ENCODE peak calls at places on chromosome 12, in seven cellular contexts. R is ovary, D is cardiac muscle cell, K is GM12865, C is body of pancreas, W is fibroblast of lung, P is epithelial cell of esophagus. N is an unnamed sample.

GRCh38 chr12:112422531-112422930 is 3.8 kb downstream of the PTPN11 start:
- DNase-seq in C (no peak), P (no peak), R (no peak), K (no peak), W (no peak), D (no peak), N (no peak)

GRCh38 chr12:108641446-108642268 is 8.0 kb upstream of the SELPLG start:
- DNase-seq in C (no peak), K (no peak), D (no peak), R (no peak), W (no peak), P (no peak), N (no peak)

GRCh38 chr12:110109037-110109836 is 14.9 kb upstream of the IFT81 start:
- DNase-seq in D (peak; percentile 92), P (peak; percentile 89), R (peak; percentile 89), C (peak; percentile 62), K (no peak), W (peak; percentile 100), N (no peak)

GRCh38 chr12:54206807-54207206 is 18.0 kb upstream of the SMUG1 start:
- DNase-seq in R (no peak), C (no peak), K (no peak), P (no peak), W (no peak), D (no peak), N (no peak)

GRCh38 chr12:92141585-92142244 is 3.9 kb downstream of the BTG1 start:
- DNase-seq in C (no peak), K (peak; percentile 63), R (no peak), P (peak; percentile 47), W (no peak), D (no peak), N (no peak)

GRCh38 chr12:111178194-111179081 is 190.5 kb downstream of the PHETA1 start:
- DNase-seq in P (no peak), W (no peak), D (peak; percentile 22), K (no peak), C (no peak), R (no peak), N (peak; percentile 26)

GRCh38 chr12:802242-802995 is 50.0 kb downstream of the WNK1 start:
- DNase-seq in W (peak; percentile 21), C (no peak), D (no peak), P (no peak), R (no peak), K (peak; percentile 31), N (no peak)

GRCh38 chr12:57611116-57611809 is at the start of gene ARHGEF25:
- DNase-seq in R (peak; percentile 76), D (peak; percentile 78), W (peak; percentile 58), C (peak; percentile 71), K (no peak), P (no peak), N (no peak)

GRCh38 chr12:128702344-128702743 is 121.4 kb downstream of the SLC15A4 start:
- DNase-seq in R (no peak), K (no peak), P (no peak), C (no peak), D (no peak), W (no peak), N (no peak)

GRCh38 chr12:58433969-58434368 is 486.3 kb downstream of the LRIG3 start:
- DNase-seq in D (no peak), P (peak; percentile 80), W (peak; percentile 39), K (no peak), C (no peak), R (no peak), N (no peak)

GRCh38 chr12:91406920-91407341 is 224.3 kb upstream of the DCN start:
- DNase-seq in R (no peak), K (peak; percentile 76), D (no peak), C (no peak), W (peak; percentile 36), P (peak; percentile 98), N (no peak)

GRCh38 chr12:101229841-101230241 is 19.8 kb upstream of the SLC5A8 start:
- DNase-seq in R (no peak), P (no peak), D (no peak), W (no peak), K (no peak), C (no peak), N (no peak)

GRCh38 chr12:47604474-47604873 is 101.4 kb downstream of the RPAP3 start:
- DNase-seq in R (no peak), K (no peak), D (no peak), P (peak; percentile 20), C (no peak), W (peak; percentile 73), N (no peak)

GRCh38 chr12:50353869-50354593 is 42.4 kb downstream of the FAM186A start:
- DNase-seq in R (no peak), W (peak; percentile 20), P (no peak), K (no peak), D (no peak), C (no peak), N (no peak)

GRCh38 chr12:128250091-128250490 is 16.9 kb upstream of the TMEM132C start:
- DNase-seq in P (no peak), W (no peak), D (no peak), R (no peak), C (no peak), K (no peak), N (no peak)

GRCh38 chr12:80627773-80628172 is 79.7 kb upstream of the MYF6 start:
- DNase-seq in C (no peak), W (peak; percentile 88), K (no peak), P (peak; percentile 38), D (no peak), R (no peak), N (peak; percentile 42)

GRCh38 chr12:12582895-12583303 is 20.2 kb upstream of the DUSP16 start:
- DNase-seq in D (no peak), K (peak; percentile 96), P (peak; percentile 88), C (no peak), R (no peak), W (peak; percentile 35), N (no peak)

GRCh38 chr12:28750946-28751714 is 397.9 kb upstream of the FAR2 start:
- DNase-seq in K (no peak), C (no peak), W (no peak), R (no peak), P (no peak), D (no peak), N (no peak)

GRCh38 chr12:101480849-101481248 is 5.7 kb downstream of the SPIC start:
- DNase-seq in P (no peak), W (no peak), D (no peak), R (no peak), K (no peak), C (no peak), N (no peak)

GRCh38 chr12:93767524-93767863 is 90.3 kb downstream of the CRADD start:
- DNase-seq in R (no peak), K (no peak), W (no peak), D (no peak), C (no peak), P (no peak), N (no peak)

GRCh38 chr12:28578361-28578760 is 388.1 kb downstream of the CCDC91 start:
- DNase-seq in D (no peak), C (no peak), K (no peak), R (no peak), W (peak; percentile 26), P (peak; percentile 63), N (no peak)

DNA sequence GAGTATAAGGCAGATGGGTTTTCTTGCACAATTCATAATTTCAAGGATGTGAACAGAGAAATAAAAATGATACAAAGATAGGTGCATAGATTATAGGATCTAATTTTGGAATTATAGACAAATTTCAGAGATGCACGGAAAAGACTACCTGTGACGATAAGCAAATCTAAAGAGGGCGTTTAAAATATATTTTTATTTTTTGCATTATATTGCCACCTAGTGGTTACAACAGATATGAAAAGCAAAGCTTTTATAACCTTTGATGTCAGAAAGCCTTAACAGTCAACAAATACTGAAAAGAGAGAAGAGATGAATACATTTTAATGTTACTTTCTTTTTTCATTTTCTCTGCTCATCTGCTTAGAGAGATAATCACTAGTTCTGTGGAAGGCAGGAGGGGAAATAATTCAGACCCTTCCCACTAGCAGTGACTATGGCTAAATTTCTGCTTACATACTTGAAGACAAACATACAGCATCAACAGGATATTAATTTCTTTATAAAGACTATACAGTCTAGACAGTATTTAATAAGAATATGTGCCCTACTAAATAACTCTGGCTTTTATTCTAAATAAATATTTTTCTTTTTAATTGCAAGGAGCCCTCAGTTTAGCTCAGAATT is 46.3 kb downstream of the NTS start:
- DNase-seq in D (peak; percentile 34), P (peak; percentile 37), K (peak; percentile 18), R (no peak), C (no peak), W (peak; percentile 2), N (peak; percentile 1)
- TF ChIP-seq CTCF in D (peak; percentile 52), P (peak; percentile 42), K (peak; percentile 23), R (peak; percentile 24), C (peak; percentile 63), W (peak; percentile 46), N (peak; percentile 46)

GRCh38 chr12:8037947-8038346 is 5.4 kb downstream of the FOXJ2 start:
- DNase-seq in P (peak; percentile 74), K (no peak), W (no peak), C (no peak), R (no peak), D (peak; percentile 40), N (no peak)
- H3K4me3 ChIP-seq in P (no peak overlapping the region), K (no peak overlapping the region), W (peak overlapping the region; percentile 50), C (no peak overlapping the region), R (no peak overlapping the region), D (peak overlapping the region; percentile 17), N (peak overlapping the region; percentile 45)

GRCh38 chr12:44313188-44313587 is 477.3 kb downstream of the TMEM117 start:
- DNase-seq in W (no peak), K (no peak), C (no peak), P (no peak), R (no peak), D (no peak), N (no peak)

GRCh38 chr12:44314007-44314500 is 478.2 kb downstream of the TMEM117 start:
- DNase-seq in K (no peak), W (peak; percentile 38), C (no peak), D (no peak), P (no peak), R (no peak), N (no peak)

DNA sequence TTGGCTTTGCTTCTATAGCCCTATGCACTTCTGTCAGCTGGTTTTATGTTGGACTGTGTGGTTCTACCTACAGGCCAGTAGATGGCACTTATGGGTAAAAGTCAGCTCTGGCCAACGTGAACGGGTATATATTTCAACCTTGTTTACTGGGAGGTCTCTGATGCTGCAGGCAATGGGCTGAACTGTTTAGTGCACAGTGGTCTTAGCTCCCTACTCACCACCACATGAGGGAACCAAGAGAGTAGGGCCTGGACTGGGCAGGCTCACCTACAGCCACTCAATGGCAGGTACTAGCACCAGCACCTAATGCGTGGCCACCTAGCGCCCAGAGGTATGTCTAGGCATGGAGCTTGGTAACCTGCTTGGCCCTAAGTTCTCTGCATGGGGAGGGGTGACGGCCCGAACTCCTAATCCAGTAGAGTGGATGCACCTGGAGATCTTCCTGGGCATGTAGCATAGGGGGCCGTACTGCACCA is 481.8 kb downstream of the TMEM117 start:
- DNase-seq in K (peak; percentile 66), W (peak; percentile 29), P (peak; percentile 49), D (peak; percentile 49), R (no peak), C (no peak), N (peak; percentile 8)
- TF ChIP-seq CTCF in K (peak; percentile 61), W (peak; percentile 58), P (peak; percentile 58), D (peak; percentile 49), R (no peak), C (no peak), N (peak; percentile 78)

DNA sequence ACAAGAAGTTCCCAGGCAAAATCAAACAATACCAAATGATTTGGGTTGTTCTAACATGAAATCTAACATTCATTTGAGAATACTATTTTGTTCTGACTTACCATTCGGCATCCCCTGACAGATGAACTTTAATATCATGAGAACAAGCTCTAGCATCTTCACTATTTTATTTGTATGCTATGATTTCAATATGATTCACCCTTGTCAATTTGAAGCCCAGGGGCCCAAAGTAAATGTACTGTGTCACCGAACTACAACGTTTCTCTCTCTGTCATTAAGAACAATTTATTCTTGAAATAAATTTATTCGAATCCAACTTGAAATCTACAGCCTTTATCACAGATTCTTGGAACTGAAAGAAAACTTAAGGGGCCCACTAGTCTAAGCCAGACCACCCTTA is 146.2 kb upstream of the RASSF8 start:
- DNase-seq in P (no peak), K (no peak), W (no peak), R (no peak), C (no peak), D (no peak), N (no peak)
- H3K4me3 ChIP-seq in P (no peak overlapping the region), K (no peak overlapping the region), W (no peak overlapping the region), R (no peak overlapping the region), C (no peak overlapping the region), D (no peak overlapping the region), N (no peak overlapping the region)